ENCODE peak calls at places on chromosomes 6 and 20, in seven cellular contexts. R is HCT116, Y is SK-N-SH, N is A549, H is endothelial cell of umbilical vein, J is HepG2, P is GM12878. U is an unnamed sample.

GRCh38 chr6:134647861-134648260 is 302.0 kb downstream of the ALDH8A1 start:
- DNase-seq in R (no peak), Y (no peak), N (no peak), H (no peak), J (no peak), P (no peak), U (no peak)

GRCh38 chr20:50110141-50111047 is 2.6 kb downstream of the UBE2V1 start:
- DNase-seq in R (no peak), Y (no peak), N (peak; percentile 31), H (peak; percentile 83), J (peak; percentile 45), P (peak; percentile 52), U (peak; percentile 78)

GRCh38 chr6:46583081-46583480 is 69.5 kb downstream of the CYP39A1 start:
- DNase-seq in R (no peak), Y (no peak), N (peak; percentile 1), H (no peak), J (no peak), P (no peak), U (no peak)

GRCh38 chr6:133099573-133099972 is 141.6 kb upstream of the EYA4 start:
- DNase-seq in R (peak; percentile 83), Y (no peak), N (peak; percentile 62), H (peak; percentile 31), J (peak; percentile 93), P (no peak), U (no peak)

GRCh38 chr6:166611631-166612030 is 15.4 kb downstream of the RPS6KA2 start:
- DNase-seq in R (no peak), Y (no peak), N (no peak), H (no peak), J (no peak), P (no peak), U (no peak)

GRCh38 chr6:51120016-51120415 is 301.3 kb downstream of the TFAP2B start:
- DNase-seq in R (no peak), Y (no peak), N (no peak), H (no peak), J (no peak), P (no peak), U (no peak)

GRCh38 chr6:97032950-97033349 is 108.4 kb downstream of the KLHL32 start:
- DNase-seq in R (no peak), Y (no peak), N (no peak), H (no peak), J (no peak), P (no peak), U (no peak)

GRCh38 chr6:67160820-67161219 is 1453.8 kb upstream of the EYS start:
- DNase-seq in R (no peak), Y (no peak), N (no peak), H (no peak), J (no peak), P (no peak), U (no peak)

GRCh38 chr6:14380421-14380820 is 262.8 kb downstream of the CD83 start:
- DNase-seq in R (no peak), Y (no peak), N (no peak), H (no peak), J (no peak), P (no peak), U (no peak)

GRCh38 chr6:149271348-149272340 is 45.9 kb upstream of the TAB2 start:
- DNase-seq in R (no peak), Y (no peak), N (no peak), H (no peak), J (no peak), P (peak; percentile 65), U (peak; percentile 97)

GRCh38 chr6:19180348-19181073 is 656.7 kb upstream of the ID4 start:
- DNase-seq in R (no peak), Y (no peak), N (no peak), H (no peak), J (no peak), P (no peak), U (no peak)

GRCh38 chr6:16129623-16130243 is 847 bp downstream of the MYLIP start:
- DNase-seq in R (no peak), Y (no peak), N (no peak), H (peak; percentile 52), J (no peak), P (no peak), U (peak; percentile 52)

GRCh38 chr6:16292942-16293341 is 54.6 kb downstream of the GMPR start:
- DNase-seq in R (no peak), Y (no peak), N (no peak), H (no peak), J (no peak), P (no peak), U (no peak)

GRCh38 chr20:22925613-22925983 is 109.5 kb upstream of the SSTR4 start:
- DNase-seq in R (no peak), Y (no peak), N (no peak), H (no peak), J (no peak), P (no peak), U (no peak)

GRCh38 chr6:36216559-36216958 is 20.0 kb downstream of the BRPF3 start:
- DNase-seq in R (no peak), Y (no peak), N (no peak), H (peak; percentile 33), J (no peak), P (no peak), U (no peak)

GRCh38 chr6:92977018-92977417 is 442.3 kb downstream of the EPHA7 start:
- DNase-seq in R (no peak), Y (no peak), N (no peak), H (no peak), J (no peak), P (no peak), U (no peak)

GRCh38 chr6:11389977-11390376 is 147.6 kb upstream of the TMEM170B start:
- DNase-seq in R (no peak), Y (no peak), N (no peak), H (peak; percentile 83), J (no peak), P (no peak), U (no peak)

GRCh38 chr6:15332441-15332840 is 86.6 kb downstream of the JARID2 start:
- DNase-seq in R (no peak), Y (no peak), N (no peak), H (no peak), J (no peak), P (no peak), U (no peak)

DNA sequence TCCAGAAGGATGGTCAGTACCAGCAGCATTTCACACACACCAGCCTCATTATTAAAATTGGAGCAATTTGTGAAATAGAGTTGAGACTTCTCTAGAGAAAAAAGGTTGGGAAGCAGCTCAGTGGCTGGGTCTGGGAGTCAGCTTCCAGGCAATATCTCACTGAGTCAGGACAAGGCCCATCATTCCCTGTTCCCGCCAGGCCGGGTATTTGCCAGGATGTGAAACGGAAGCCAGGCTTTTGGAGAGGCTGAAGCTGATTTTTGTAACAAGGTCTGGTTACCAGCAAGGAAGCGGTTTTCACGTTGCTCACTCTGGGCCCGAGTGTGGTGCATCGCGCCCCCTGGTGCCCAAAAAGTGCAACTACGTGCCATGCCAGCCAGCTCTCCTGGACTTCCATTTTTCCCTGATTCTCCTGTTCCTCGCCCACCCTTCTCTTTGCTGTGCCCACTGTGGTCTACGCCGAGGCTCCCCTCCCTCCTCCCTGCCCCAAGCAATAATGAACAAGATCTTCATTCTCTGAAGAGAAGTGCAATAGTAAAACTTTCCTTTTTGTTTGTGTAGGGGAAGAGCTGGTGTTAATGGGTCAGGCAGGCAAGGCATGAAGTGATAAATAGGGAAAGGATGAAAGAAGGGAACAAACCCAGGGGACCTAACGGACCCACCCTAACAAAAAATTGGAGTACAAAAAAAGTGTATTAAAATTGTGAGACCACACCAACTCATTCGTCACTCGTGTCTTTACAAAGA is 67.1 kb downstream of the ZBTB2 start:
- DNase-seq in R (peak; percentile 72), Y (peak; percentile 81), N (peak; percentile 84), H (peak; percentile 94), J (peak; percentile 69), P (peak; percentile 9), U (peak; percentile 74)
- H3K4me3 ChIP-seq in R (no peak overlapping the region), Y (peak overlapping the region; percentile 22), N (no peak overlapping the region), H (no peak overlapping the region), J (peak overlapping the region; percentile 16), P (no peak overlapping the region), U (no peak overlapping the region)

GRCh38 chr20:63934271-63935068 is 21.7 kb downstream of the UCKL1 start:
- DNase-seq in R (no peak), Y (peak; percentile 74), N (no peak), H (no peak), J (no peak), P (no peak), U (no peak)
- TF ChIP-seq CTCF in R (peak; percentile 43), Y (peak; percentile 37), N (peak; percentile 3), H (peak; percentile 23), J (peak; percentile 63), P (peak; percentile 18), U (peak; percentile 37)

DNA sequence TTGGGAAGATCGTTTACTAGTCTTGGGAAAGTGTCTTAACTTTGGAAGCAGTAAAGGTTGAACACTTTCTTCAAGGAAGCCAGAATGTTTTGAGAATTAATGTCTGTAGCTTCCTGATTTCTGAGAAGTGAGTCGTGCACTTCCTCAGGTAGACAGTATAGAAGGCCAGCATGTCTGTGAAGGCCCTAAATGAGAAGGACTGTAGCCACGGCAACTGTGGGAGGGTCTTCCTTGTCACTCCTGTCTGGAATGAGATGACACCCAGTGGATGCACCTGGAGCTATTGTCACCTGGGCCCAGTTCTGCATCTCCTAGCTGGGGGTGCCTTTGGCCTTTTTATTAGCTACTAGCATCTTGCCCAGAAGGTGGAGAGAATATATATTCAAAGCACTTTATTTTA is 8.8 kb downstream of the STX16 start:
- DNase-seq in R (no peak), Y (no peak), N (no peak), H (no peak), J (no peak), P (no peak), U (no peak)
- TF ChIP-seq MAX in R (no peak), Y (no peak), N (no peak), H (no peak), J (no peak), P (no peak), U (no peak)

DNA sequence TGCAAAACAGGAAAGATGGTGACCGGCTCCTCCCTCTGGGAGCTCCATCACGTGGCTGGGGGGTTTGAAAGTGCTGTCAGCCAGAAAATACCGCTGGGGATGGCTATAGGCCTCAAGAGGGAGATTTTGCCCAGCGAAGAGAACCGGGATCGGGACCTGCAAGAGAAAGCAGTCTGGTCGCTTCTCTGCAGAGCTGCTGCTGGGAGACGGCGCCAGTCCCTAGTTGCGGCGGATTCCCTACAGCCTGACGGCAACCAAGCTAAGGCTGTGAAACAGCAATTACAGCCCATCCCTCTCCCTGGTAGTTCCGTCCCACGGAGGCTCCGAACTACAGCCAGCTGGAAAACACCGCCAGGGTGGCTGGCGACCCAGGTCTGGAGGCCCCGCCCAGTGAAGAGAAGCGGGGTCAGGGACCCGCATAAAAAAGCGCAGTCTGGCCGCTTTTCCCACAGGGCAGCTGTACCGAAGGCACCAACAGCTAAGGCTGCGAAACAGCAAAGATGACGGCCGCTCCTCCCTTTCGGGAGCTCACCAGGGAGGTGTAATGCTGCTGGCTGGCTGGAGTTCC is 238.1 kb upstream of the IRAK1BP1 start:
- DNase-seq in R (no peak), Y (peak; percentile 9), N (no peak), H (peak; percentile 26), J (no peak), P (no peak), U (no peak)
- H3K4me3 ChIP-seq in R (no peak overlapping the region), Y (no peak overlapping the region), N (no peak overlapping the region), H (peak overlapping the region; percentile 20), J (no peak overlapping the region), P (no peak overlapping the region), U (no peak overlapping the region)

DNA sequence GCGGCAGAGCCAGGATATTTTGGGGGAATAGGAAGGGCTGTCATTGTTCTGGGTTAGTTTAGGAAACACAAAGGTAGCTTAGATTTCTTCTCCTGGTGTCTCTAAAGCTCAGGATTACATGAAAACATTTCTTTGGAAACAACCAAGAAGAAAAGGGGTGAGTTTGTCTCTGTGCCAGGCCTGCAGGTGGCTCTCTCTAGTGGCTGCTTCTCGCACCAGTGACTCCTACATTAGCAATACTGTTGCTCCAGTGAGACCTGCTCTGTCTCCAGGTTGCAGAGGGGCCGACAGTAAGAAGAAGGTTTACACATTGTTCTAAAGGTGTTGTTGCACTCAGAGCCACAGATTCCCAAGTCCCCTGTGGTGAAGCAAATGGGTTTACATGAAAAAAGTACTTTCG is 104.6 kb upstream of the GLP1R start:
- DNase-seq in R (no peak), Y (no peak), N (peak; percentile 1), H (no peak), J (no peak), P (no peak), U (no peak)
- TF ChIP-seq CTCF in R (peak; percentile 46), Y (no peak), N (no peak), H (no peak), J (peak; percentile 18), P (peak; percentile 15), U (peak; percentile 10)